ENCODE peak calls at places on chromosomes 11 and 22, in eight cellular contexts. K is left cardiac atrium; I is effector memory CD8-positive, alpha-beta T cell; M is mammary epithelial cell; N is fibroblast of mammary gland; A is NCI-H1930; Y is A549; T is stimulated activated CD4-positive, alpha-beta T cell treated with anti-CD3 and anti-CD28 coated beads, TNF-alpha, amount 100 ng/mL, for 24 hours. Z is an unnamed sample.

GRCh38 chr11:102546427-102546826 is 15.9 kb upstream of the MMP7 start:
- DNase-seq in K (no peak), A (no peak), T (no peak), N (peak), M (no peak), Y (no peak), I (no peak), Z (peak)

GRCh38 chr11:65500262-65501004 is 1.6 kb downstream of the MALAT1 start:
- DNase-seq in N (peak), A (no peak), T (no peak), I (no peak), M (peak), Y (peak), K (no peak), Z (peak)

GRCh38 chr22:30230787-30231461 is 15.6 kb downstream of the LIF start:
- DNase-seq in M (no peak), N (no peak), I (no peak), K (no peak), Y (no peak), T (no peak), A (no peak), Z (no peak)

GRCh38 chr11:1234054-1234720 is 11.3 kb downstream of the MUC5B start:
- DNase-seq in I (no peak), Y (no peak), A (no peak), N (no peak), T (no peak), M (no peak), K (peak), Z (no peak)

GRCh38 chr11:126502982-126503381 is 147.5 kb downstream of the ST3GAL4 start:
- DNase-seq in M (no peak), I (no peak), K (no peak), Y (no peak), N (no peak), A (no peak), T (no peak), Z (no peak)

GRCh38 chr22:36373258-36373579 is 14.5 kb downstream of the MYH9 start:
- DNase-seq in A (no peak), N (no peak), K (no peak), I (no peak), M (no peak), T (no peak), Y (no peak), Z (no peak)

GRCh38 chr11:69152748-69153446 is 2.8 kb upstream of the SMIM38 start:
- DNase-seq in I (no peak), A (no peak), Y (no peak), T (no peak), K (no peak), M (no peak), N (no peak), Z (no peak)

GRCh38 chr22:36056980-36057379 is 28.4 kb upstream of the RBFOX2 start:
- DNase-seq in N (peak), T (no peak), I (no peak), M (peak), A (no peak), Y (no peak), K (no peak), Z (peak)

GRCh38 chr11:78062671-78063070 is 990 bp upstream of the THRSP start:
- DNase-seq in K (no peak), N (no peak), M (no peak), T (no peak), I (no peak), A (no peak), Y (no peak), Z (no peak)

GRCh38 chr11:134069996-134070845 is 1.3 kb downstream of the JAM3 start:
- DNase-seq in I (no peak), A (no peak), T (no peak), K (no peak), M (no peak), Y (no peak), N (no peak), Z (no peak)

GRCh38 chr11:15923169-15923568 is 433.2 kb downstream of the SOX6 start:
- DNase-seq in M (peak), N (no peak), T (no peak), I (no peak), Y (no peak), K (no peak), A (no peak), Z (peak)

GRCh38 chr11:25441432-25441831 is 890.5 kb upstream of the ANO3 start:
- DNase-seq in K (no peak), I (no peak), N (no peak), T (no peak), Y (no peak), M (peak), A (no peak), Z (no peak)

GRCh38 chr11:134585666-134586285 is 173.7 kb upstream of the B3GAT1 start:
- DNase-seq in A (no peak), M (no peak), N (no peak), K (no peak), T (no peak), I (no peak), Y (no peak), Z (no peak)

GRCh38 chr22:20591295-20591645 is 83.9 kb downstream of the MED15 start:
- DNase-seq in I (no peak), N (no peak), M (no peak), A (no peak), Y (no peak), T (no peak), K (no peak), Z (no peak)

GRCh38 chr11:64834723-64835615 is 9.5 kb downstream of the CDC42BPG start:
- DNase-seq in K (peak), Y (peak), A (no peak), N (no peak), T (no peak), I (no peak), M (peak), Z (peak)

GRCh38 chr11:74696932-74697687 is 34.1 kb downstream of the CHRDL2 start:
- DNase-seq in N (peak), I (no peak), A (no peak), M (peak), T (no peak), Y (peak), K (peak), Z (peak)

GRCh38 chr11:25943777-25944661 is 387.9 kb upstream of the ANO3 start:
- DNase-seq in M (no peak), A (no peak), Y (no peak), N (no peak), K (no peak), T (no peak), I (no peak), Z (no peak)

GRCh38 chr11:2534131-2534956 is 89.5 kb downstream of the KCNQ1 start:
- DNase-seq in I (no peak), Y (no peak), N (no peak), K (peak), A (no peak), T (no peak), M (peak), Z (peak)

GRCh38 chr11:81658722-81659121 is 1074.9 kb downstream of the FAM181B start:
- DNase-seq in T (no peak), K (no peak), Y (peak), I (no peak), M (peak), A (no peak), N (peak), Z (peak)

GRCh38 chr11:27357250-27357649 is 5.8 kb downstream of the CCDC34 start:
- DNase-seq in A (no peak), T (no peak), I (no peak), M (no peak), Y (no peak), N (no peak), K (no peak), Z (no peak)

GRCh38 chr22:32684822-32685187 is 116.7 kb upstream of the TIMP3 start:
- DNase-seq in I (no peak), A (no peak), K (no peak), N (no peak), T (no peak), M (no peak), Y (no peak), Z (no peak)

GRCh38 chr11:64035581-64035980 is at the start of gene FLRT1:
- DNase-seq in M (no peak), A (no peak), Y (no peak), T (no peak), N (no peak), K (no peak), I (no peak), Z (no peak)

GRCh38 chr11:64858467-64859401 is 14.3 kb upstream of the CDC42BPG start:
- DNase-seq in T (no peak), M (no peak), Y (no peak), A (no peak), K (peak), N (no peak), I (peak), Z (peak)

Z was measured in kidney tubule cell.